ENCODE peak calls at places on chromosome 4, in nine cellular contexts. G, R, A, V, X, Q, P, S and N are unnamed samples.

GRCh38 chr4:7004331-7004730 is 38.8 kb upstream of the TADA2B start:
- DNase-seq in G (no peak), R (no peak), A (no peak), V (no peak), X (no peak), Q (peak), P (no peak), S (no peak), N (no peak)

GRCh38 chr4:95549246-95550138 is 719 bp upstream of the UNC5C start:
- DNase-seq in G (peak), R (peak), A (no peak), V (peak), X (no peak), Q (peak), P (no peak), S (no peak), N (peak)

GRCh38 chr4:185685804-185686203 is 126.2 kb downstream of the SORBS2 start:
- DNase-seq in G (no peak), R (no peak), A (no peak), V (no peak), X (no peak), Q (no peak), P (no peak), S (no peak), N (no peak)

GRCh38 chr4:70709551-70710080 is 12.1 kb upstream of the RUFY3 start:
- DNase-seq in G (no peak), R (no peak), A (no peak), V (no peak), X (no peak), Q (no peak), P (no peak), S (no peak), N (no peak)

GRCh38 chr4:63764400-63764799 is 644.9 kb downstream of the TECRL start:
- DNase-seq in G (no peak), R (no peak), A (no peak), V (no peak), X (no peak), Q (no peak), P (no peak), S (no peak), N (no peak)

GRCh38 chr4:164789047-164789446 is 35.1 kb downstream of the SMIM31 start:
- DNase-seq in G (no peak), R (no peak), A (no peak), V (no peak), X (no peak), Q (no peak), P (no peak), S (no peak), N (no peak)

GRCh38 chr4:76787898-76788297 is 110.0 kb downstream of the SOWAHB start:
- DNase-seq in G (no peak), R (no peak), A (no peak), V (no peak), X (no peak), Q (no peak), P (no peak), S (no peak), N (no peak)

GRCh38 chr4:123892368-123892961 is 495.9 kb downstream of the SPRY1 start:
- DNase-seq in G (no peak), R (peak), A (no peak), V (no peak), X (no peak), Q (no peak), P (no peak), S (no peak), N (no peak)

GRCh38 chr4:99061048-99061447 is 27.5 kb downstream of the ADH5 start:
- DNase-seq in G (no peak), R (no peak), A (no peak), V (no peak), X (no peak), Q (no peak), P (no peak), S (no peak), N (no peak)

GRCh38 chr4:2932951-2933565 is 30.1 kb downstream of the NOP14 start:
- DNase-seq in G (no peak), R (no peak), A (peak), V (no peak), X (peak), Q (peak), P (no peak), S (no peak), N (peak)

GRCh38 chr4:145820407-145820806 is 118.2 kb downstream of the ZNF827 start:
- DNase-seq in G (no peak), R (peak), A (no peak), V (no peak), X (no peak), Q (no peak), P (no peak), S (no peak), N (no peak)

GRCh38 chr4:106365613-106366012 is 3.0 kb downstream of the GIMD1 start:
- DNase-seq in G (no peak), R (peak), A (no peak), V (no peak), X (no peak), Q (no peak), P (peak), S (no peak), N (no peak)

GRCh38 chr4:168028970-168029610 is 63.2 kb upstream of the ANXA10 start:
- DNase-seq in G (no peak), R (peak), A (no peak), V (no peak), X (no peak), Q (no peak), P (no peak), S (no peak), N (no peak)

GRCh38 chr4:108446554-108446953 is 173.8 kb upstream of the RPL34 start:
- DNase-seq in G (no peak), R (no peak), A (no peak), V (peak), X (no peak), Q (no peak), P (peak), S (no peak), N (peak)

GRCh38 chr4:102601586-102602227 is 100.5 kb downstream of the NFKB1 start:
- DNase-seq in G (no peak), R (no peak), A (no peak), V (no peak), X (no peak), Q (no peak), P (no peak), S (no peak), N (no peak)

GRCh38 chr4:112765317-112765989 is 128.5 kb downstream of the LARP7 start:
- DNase-seq in G (no peak), R (peak), A (no peak), V (no peak), X (peak), Q (no peak), P (no peak), S (no peak), N (no peak)

GRCh38 chr4:128859887-128860774 is 50.6 kb downstream of the JADE1 start:
- DNase-seq in G (no peak), R (peak), A (no peak), V (no peak), X (no peak), Q (no peak), P (no peak), S (no peak), N (no peak)

GRCh38 chr4:84647307-84647884 is 64.5 kb downstream of the CDS1 start:
- DNase-seq in G (no peak), R (no peak), A (no peak), V (no peak), X (no peak), Q (no peak), P (no peak), S (no peak), N (peak)

GRCh38 chr4:169184686-169185085 is 86.1 kb downstream of the SH3RF1 start:
- DNase-seq in G (no peak), R (no peak), A (no peak), V (no peak), X (no peak), Q (no peak), P (no peak), S (no peak), N (no peak)

GRCh38 chr4:84719115-84719514 is 136.2 kb downstream of the CDS1 start:
- DNase-seq in G (no peak), R (no peak), A (no peak), V (no peak), X (no peak), Q (no peak), P (no peak), S (no peak), N (no peak)

GRCh38 chr4:41655177-41655576 is 93.3 kb downstream of the PHOX2B start:
- DNase-seq in G (no peak), R (peak), A (no peak), V (no peak), X (no peak), Q (no peak), P (no peak), S (no peak), N (no peak)

GRCh38 chr4:125358453-125358852 is 43.7 kb downstream of the FAT4 start:
- DNase-seq in G (no peak), R (no peak), A (no peak), V (no peak), X (no peak), Q (no peak), P (no peak), S (no peak), N (no peak)